ENCODE peak calls at places on chromosomes 3 and 15, in four cellular contexts. L is AG09309, Q is dermis blood vessel endothelial cell, Z is choroid plexus epithelial cell. K is an unnamed sample.

GRCh38 chr3:11944052-11944673 is 60.0 kb upstream of the SYN2 start:
- DNase-seq in L (no peak), Q (peak; percentile 61), Z (peak; percentile 50), K (peak; percentile 72)

GRCh38 chr15:58269455-58270414 is 131.6 kb downstream of the AQP9 start:
- DNase-seq in L (peak; percentile 24), Q (peak; percentile 81), Z (peak; percentile 84), K (peak; percentile 72)

GRCh38 chr3:82773207-82773606 is 1011.8 kb upstream of the GBE1 start:
- DNase-seq in L (no peak), Q (no peak), Z (no peak), K (no peak)

GRCh38 chr3:123679712-123680386 is 95.0 kb upstream of the HACD2 start:
- DNase-seq in L (no peak), Q (no peak), Z (no peak), K (no peak)

GRCh38 chr3:189188466-189188865 is 16.7 kb downstream of the TPRG1 start:
- DNase-seq in L (no peak), Q (no peak), Z (peak; percentile 36), K (peak; percentile 48)

GRCh38 chr3:186365202-186365974 is 3.4 kb upstream of the DGKG start:
- DNase-seq in L (no peak), Q (no peak), Z (no peak), K (peak; percentile 35)

GRCh38 chr3:59764131-59764530 is 714.3 kb upstream of the CFAP20DC start:
- DNase-seq in L (no peak), Q (no peak), Z (no peak), K (peak; percentile 7)

GRCh38 chr3:119681279-119681678 is 4.1 kb upstream of the COX17 start:
- DNase-seq in L (no peak), Q (peak; percentile 73), Z (peak; percentile 73), K (peak; percentile 78)

GRCh38 chr3:123150449-123150954 is 51.2 kb upstream of the SEC22A start:
- DNase-seq in L (no peak), Q (no peak), Z (no peak), K (no peak)

GRCh38 chr3:58608648-58609047 is 31.5 kb upstream of the FAM107A start:
- DNase-seq in L (no peak), Q (no peak), Z (no peak), K (peak; percentile 96)

GRCh38 chr15:29711531-29711930 is 110.7 kb downstream of the TJP1 start:
- DNase-seq in L (no peak), Q (no peak), Z (no peak), K (no peak)

GRCh38 chr15:71124937-71125755 is 9.9 kb downstream of the THSD4 start:
- DNase-seq in L (no peak), Q (peak; percentile 12), Z (peak; percentile 52), K (no peak)

GRCh38 chr3:98800401-98800800 is 37.3 kb downstream of the ST3GAL6 start:
- DNase-seq in L (no peak), Q (no peak), Z (no peak), K (no peak)

GRCh38 chr3:126827121-126827520 is 123.1 kb downstream of the CHCHD6 start:
- DNase-seq in L (no peak), Q (no peak), Z (no peak), K (no peak)

GRCh38 chr15:58957101-58957973 is 23.9 kb upstream of the SLTM start:
- DNase-seq in L (no peak), Q (peak; percentile 81), Z (peak; percentile 73), K (peak; percentile 90)

GRCh38 chr3:44330444-44330843 is 8.1 kb upstream of the TCAIM start:
- DNase-seq in L (no peak), Q (no peak), Z (no peak), K (no peak)

GRCh38 chr15:99433757-99434211 is 132.0 kb upstream of the MEF2A start:
- DNase-seq in L (no peak), Q (no peak), Z (no peak), K (no peak)

GRCh38 chr3:170999737-171000242 is 26.7 kb downstream of the SLC2A2 start:
- DNase-seq in L (peak; percentile 45), Q (peak; percentile 92), Z (peak; percentile 85), K (peak; percentile 94)

GRCh38 chr3:117941015-117941414 is 1093.6 kb downstream of the IGSF11 start:
- DNase-seq in L (no peak), Q (no peak), Z (no peak), K (no peak)

GRCh38 chr15:62469874-62470688 is 305.0 kb upstream of the C2CD4B start:
- DNase-seq in L (peak; percentile 91), Q (peak; percentile 62), Z (peak; percentile 36), K (peak; percentile 37)

GRCh38 chr3:127688416-127689265 is 15.9 kb downstream of the ABTB1 start:
- DNase-seq in L (no peak), Q (no peak), Z (peak; percentile 39), K (peak; percentile 10)

GRCh38 chr3:177589921-177590336 is 392.6 kb upstream of the TBL1XR1 start:
- DNase-seq in L (peak; percentile 85), Q (peak; percentile 86), Z (peak; percentile 93), K (peak; percentile 96)

GRCh38 chr15:66932634-66933024 is 132.8 kb upstream of the SMAD3 start:
- DNase-seq in L (no peak), Q (no peak), Z (no peak), K (no peak)

GRCh38 chr3:44825264-44825925 is 36.3 kb upstream of the TMEM42 start:
- DNase-seq in L (peak; percentile 38), Q (no peak), Z (peak; percentile 69), K (peak; percentile 11)